ENCODE peak calls at places on chromosomes 7 and 10, in five cellular contexts. One of them, this sample, is unnamed. For H3K4me1, the result is how much of the 10 kb centered on the place peaks cover.

GRCh38 chr7:91288208-91288824 is 24.1 kb downstream of the FZD1 start:
- DNase-seq in IMR-90: no peak
- DNase-seq in effector memory CD4-positive, alpha-beta T cell: no peak
- DNase-seq in psoas muscle: peak
- DNase-seq in CD8-positive, alpha-beta memory T cell: no peak
- DNase-seq in this sample: peak

GRCh38 chr7:30931161-30931926 is 19.7 kb downstream of the AQP1 start:
- DNase-seq in IMR-90: no peak
- DNase-seq in psoas muscle: peak
- DNase-seq in CD8-positive, alpha-beta memory T cell: no peak
- DNase-seq in effector memory CD4-positive, alpha-beta T cell: no peak
- DNase-seq in this sample: no peak

GRCh38 chr7:145212050-145212449 is 376.2 kb upstream of the TPK1 start:
- DNase-seq in CD8-positive, alpha-beta memory T cell: no peak
- DNase-seq in effector memory CD4-positive, alpha-beta T cell: no peak
- DNase-seq in psoas muscle: no peak
- DNase-seq in IMR-90: no peak
- DNase-seq in this sample: no peak

GRCh38 chr7:875051-875450 is 1.3 kb upstream of the GET4 start:
- DNase-seq in effector memory CD4-positive, alpha-beta T cell: no peak
- DNase-seq in CD8-positive, alpha-beta memory T cell: no peak
- DNase-seq in IMR-90: no peak
- DNase-seq in psoas muscle: no peak
- DNase-seq in this sample: no peak

GRCh38 chr10:107544706-107545520 is 380.4 kb upstream of the SORCS1 start:
- DNase-seq in effector memory CD4-positive, alpha-beta T cell: no peak
- DNase-seq in CD8-positive, alpha-beta memory T cell: no peak
- DNase-seq in IMR-90: no peak
- DNase-seq in psoas muscle: no peak
- DNase-seq in this sample: no peak

GRCh38 chr7:27994639-27995038 is 186.0 kb downstream of the JAZF1 start:
- DNase-seq in psoas muscle: no peak
- DNase-seq in IMR-90: peak
- DNase-seq in CD8-positive, alpha-beta memory T cell: no peak
- DNase-seq in effector memory CD4-positive, alpha-beta T cell: no peak
- DNase-seq in this sample: no peak

GRCh38 chr10:71265618-71266146 is 53.3 kb downstream of the UNC5B start:
- DNase-seq in CD8-positive, alpha-beta memory T cell: no peak
- DNase-seq in effector memory CD4-positive, alpha-beta T cell: no peak
- DNase-seq in psoas muscle: no peak
- DNase-seq in IMR-90: no peak
- DNase-seq in this sample: no peak

GRCh38 chr10:72274730-72275350 is 1.1 kb downstream of the DDIT4 start:
- DNase-seq in CD8-positive, alpha-beta memory T cell: peak
- DNase-seq in psoas muscle: peak
- DNase-seq in IMR-90: peak
- DNase-seq in effector memory CD4-positive, alpha-beta T cell: peak
- DNase-seq in this sample: no peak

GRCh38 chr10:86258488-86258887 is 108.1 kb downstream of the GRID1 start:
- DNase-seq in effector memory CD4-positive, alpha-beta T cell: no peak
- DNase-seq in psoas muscle: no peak
- DNase-seq in IMR-90: peak
- DNase-seq in CD8-positive, alpha-beta memory T cell: no peak
- DNase-seq in this sample: no peak

GRCh38 chr7:97094531-97094930 is 23.0 kb upstream of the SDHAF3 start:
- DNase-seq in IMR-90: no peak
- DNase-seq in psoas muscle: no peak
- DNase-seq in effector memory CD4-positive, alpha-beta T cell: no peak
- DNase-seq in CD8-positive, alpha-beta memory T cell: no peak
- DNase-seq in this sample: no peak

GRCh38 chr7:81285142-81285871 is 366.5 kb upstream of the SEMA3C start:
- DNase-seq in IMR-90: peak
- DNase-seq in CD8-positive, alpha-beta memory T cell: no peak
- DNase-seq in effector memory CD4-positive, alpha-beta T cell: no peak
- DNase-seq in psoas muscle: no peak
- DNase-seq in this sample: no peak

GRCh38 chr10:35347088-35347487 is 10.8 kb downstream of the CCNY start:
- DNase-seq in IMR-90: no peak
- DNase-seq in CD8-positive, alpha-beta memory T cell: no peak
- DNase-seq in effector memory CD4-positive, alpha-beta T cell: no peak
- DNase-seq in psoas muscle: no peak
- DNase-seq in this sample: no peak

GRCh38 chr7:7861211-7861633 is 107.4 kb upstream of the GLCCI1 start:
- DNase-seq in IMR-90: peak
- DNase-seq in CD8-positive, alpha-beta memory T cell: no peak
- DNase-seq in psoas muscle: no peak
- DNase-seq in effector memory CD4-positive, alpha-beta T cell: no peak
- DNase-seq in this sample: no peak

GRCh38 chr7:98719396-98719795 is 102.3 kb downstream of the NPTX2 start:
- DNase-seq in CD8-positive, alpha-beta memory T cell: no peak
- DNase-seq in effector memory CD4-positive, alpha-beta T cell: no peak
- DNase-seq in IMR-90: no peak
- DNase-seq in psoas muscle: no peak
- DNase-seq in this sample: no peak

GRCh38 chr10:47098238-47098637 is 187.0 kb downstream of the PTPN20 start:
- DNase-seq in psoas muscle: no peak
- DNase-seq in effector memory CD4-positive, alpha-beta T cell: no peak
- DNase-seq in IMR-90: no peak
- DNase-seq in CD8-positive, alpha-beta memory T cell: no peak
- DNase-seq in this sample: no peak

GRCh38 chr7:68619476-68619875 is 978.8 kb upstream of the AUTS2 start:
- DNase-seq in CD8-positive, alpha-beta memory T cell: no peak
- DNase-seq in psoas muscle: no peak
- DNase-seq in IMR-90: no peak
- DNase-seq in effector memory CD4-positive, alpha-beta T cell: no peak
- DNase-seq in this sample: no peak

GRCh38 chr7:68622500-68622899 is 975.8 kb upstream of the AUTS2 start:
- DNase-seq in CD8-positive, alpha-beta memory T cell: no peak
- DNase-seq in IMR-90: no peak
- DNase-seq in effector memory CD4-positive, alpha-beta T cell: no peak
- DNase-seq in psoas muscle: no peak
- DNase-seq in this sample: no peak

GRCh38 chr7:68623030-68623429 is 975.2 kb upstream of the AUTS2 start:
- DNase-seq in CD8-positive, alpha-beta memory T cell: no peak
- DNase-seq in psoas muscle: no peak
- DNase-seq in effector memory CD4-positive, alpha-beta T cell: no peak
- DNase-seq in IMR-90: no peak
- DNase-seq in this sample: no peak
- H3K4me1 ChIP-seq in CD8-positive, alpha-beta memory T cell: under half
- H3K4me1 ChIP-seq in psoas muscle: under half
- H3K4me1 ChIP-seq in effector memory CD4-positive, alpha-beta T cell: under half
- H3K4me1 ChIP-seq in IMR-90: under half
- H3K4me1 ChIP-seq in this sample: under half

GRCh38 chr7:50251765-50252164 is 52.8 kb upstream of the IKZF1 start:
- DNase-seq in IMR-90: no peak
- DNase-seq in effector memory CD4-positive, alpha-beta T cell: no peak
- DNase-seq in CD8-positive, alpha-beta memory T cell: no peak
- DNase-seq in psoas muscle: no peak
- DNase-seq in this sample: no peak
- H3K4me1 ChIP-seq in IMR-90: under half
- H3K4me1 ChIP-seq in effector memory CD4-positive, alpha-beta T cell: under half
- H3K4me1 ChIP-seq in CD8-positive, alpha-beta memory T cell: under half
- H3K4me1 ChIP-seq in psoas muscle: under half
- H3K4me1 ChIP-seq in this sample: under half

GRCh38 chr7:131095346-131095745 is 232.3 kb upstream of the MKLN1 start:
- DNase-seq in psoas muscle: no peak
- DNase-seq in IMR-90: no peak
- DNase-seq in CD8-positive, alpha-beta memory T cell: no peak
- DNase-seq in effector memory CD4-positive, alpha-beta T cell: no peak
- DNase-seq in this sample: no peak
- H3K4me1 ChIP-seq in psoas muscle: half or more
- H3K4me1 ChIP-seq in IMR-90: under half
- H3K4me1 ChIP-seq in CD8-positive, alpha-beta memory T cell: half or more
- H3K4me1 ChIP-seq in effector memory CD4-positive, alpha-beta T cell: half or more
- H3K4me1 ChIP-seq in this sample: under half

GRCh38 chr10:125025341-125025740 is 83.4 kb downstream of the ZRANB1 start:
- DNase-seq in effector memory CD4-positive, alpha-beta T cell: no peak
- DNase-seq in CD8-positive, alpha-beta memory T cell: no peak
- DNase-seq in psoas muscle: no peak
- DNase-seq in IMR-90: peak
- DNase-seq in this sample: no peak

GRCh38 chr10:125026974-125027735 is 85.2 kb downstream of the ZRANB1 start:
- DNase-seq in effector memory CD4-positive, alpha-beta T cell: no peak
- DNase-seq in CD8-positive, alpha-beta memory T cell: no peak
- DNase-seq in IMR-90: no peak
- DNase-seq in psoas muscle: no peak
- DNase-seq in this sample: no peak

GRCh38 chr10:125027889-125028288 is 86.0 kb downstream of the ZRANB1 start:
- DNase-seq in psoas muscle: no peak
- DNase-seq in IMR-90: no peak
- DNase-seq in effector memory CD4-positive, alpha-beta T cell: no peak
- DNase-seq in CD8-positive, alpha-beta memory T cell: no peak
- DNase-seq in this sample: no peak

GRCh38 chr10:125024496-125025234 is 82.7 kb downstream of the ZRANB1 start:
- DNase-seq in IMR-90: no peak
- DNase-seq in effector memory CD4-positive, alpha-beta T cell: no peak
- DNase-seq in CD8-positive, alpha-beta memory T cell: no peak
- DNase-seq in psoas muscle: no peak
- DNase-seq in this sample: no peak

DNA sequence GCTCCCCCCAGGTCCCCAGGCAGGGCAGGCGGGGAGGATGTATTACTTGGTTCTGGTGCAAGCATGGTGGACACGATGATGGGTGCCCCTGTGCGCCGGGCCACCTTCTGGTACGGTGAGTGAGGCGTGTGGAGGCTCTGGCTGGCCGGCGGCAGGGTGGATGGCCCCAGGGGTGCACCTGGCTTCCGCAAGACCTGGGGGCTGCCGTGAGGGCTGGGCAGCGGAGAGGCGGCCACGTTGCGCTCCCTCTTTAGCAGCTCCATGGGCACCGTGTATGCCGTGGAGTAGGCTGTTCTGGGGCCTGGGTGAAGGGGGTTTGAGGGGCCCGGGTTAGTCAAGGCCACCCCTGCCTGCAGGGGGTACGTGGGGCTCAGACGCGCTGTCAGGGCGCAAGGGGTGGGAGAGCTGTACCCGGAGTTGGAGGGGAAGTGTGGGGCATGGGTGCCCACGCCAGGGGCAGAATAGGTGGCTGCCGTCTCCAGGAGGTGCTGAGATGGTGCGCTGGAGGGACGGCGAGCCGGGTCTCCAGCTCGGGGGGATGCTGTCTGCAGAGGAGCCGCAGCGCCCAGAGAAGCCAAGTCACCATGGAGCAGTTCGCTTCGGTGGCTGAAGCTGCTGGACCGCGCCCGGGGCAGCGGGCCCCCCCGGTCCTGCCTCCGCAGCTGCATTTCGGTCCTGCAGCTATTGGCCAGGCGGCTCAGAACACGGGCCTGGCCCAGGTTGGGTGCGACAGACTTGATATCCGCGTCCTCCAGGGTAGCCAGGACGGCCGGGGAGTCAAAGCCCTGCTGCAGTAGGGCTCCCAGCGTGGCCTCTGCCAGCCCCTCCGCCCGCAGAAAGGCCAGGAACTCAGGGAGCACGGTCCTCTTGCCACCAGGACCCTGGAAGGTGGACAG is 84.4 kb downstream of the ZRANB1 start:
- DNase-seq in effector memory CD4-positive, alpha-beta T cell: no peak
- DNase-seq in CD8-positive, alpha-beta memory T cell: no peak
- DNase-seq in psoas muscle: no peak
- DNase-seq in IMR-90: no peak
- DNase-seq in this sample: no peak
- H3K4me1 ChIP-seq in effector memory CD4-positive, alpha-beta T cell: under half
- H3K4me1 ChIP-seq in CD8-positive, alpha-beta memory T cell: under half
- H3K4me1 ChIP-seq in psoas muscle: half or more
- H3K4me1 ChIP-seq in IMR-90: under half
- H3K4me1 ChIP-seq in this sample: under half

GRCh38 chr10:69055241-69055640 is 32.7 kb upstream of the SRGN start:
- DNase-seq in psoas muscle: no peak
- DNase-seq in IMR-90: no peak
- DNase-seq in CD8-positive, alpha-beta memory T cell: no peak
- DNase-seq in effector memory CD4-positive, alpha-beta T cell: no peak
- DNase-seq in this sample: no peak
- H3K4me1 ChIP-seq in psoas muscle: under half
- H3K4me1 ChIP-seq in IMR-90: under half
- H3K4me1 ChIP-seq in CD8-positive, alpha-beta memory T cell: under half
- H3K4me1 ChIP-seq in effector memory CD4-positive, alpha-beta T cell: under half
- H3K4me1 ChIP-seq in this sample: under half

DNA sequence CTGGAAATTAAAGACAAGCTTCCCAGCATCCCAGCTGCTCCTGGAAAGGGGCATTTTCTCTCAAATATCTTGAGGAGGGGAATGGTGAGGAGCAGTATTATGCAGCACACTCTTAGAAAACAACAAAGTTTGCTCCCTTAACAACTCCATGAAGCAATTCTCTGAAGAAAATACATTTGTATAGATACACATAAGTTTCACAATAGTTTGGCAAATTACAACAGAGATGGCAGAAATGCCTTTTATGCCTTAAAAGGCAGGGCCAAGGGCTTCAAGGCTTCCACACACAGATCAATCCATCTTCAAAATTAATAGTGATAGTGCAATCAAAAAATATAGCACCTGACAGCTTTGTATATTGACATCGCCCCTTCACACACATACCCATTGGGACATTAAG is 12.2 kb downstream of the DGKI start:
- DNase-seq in psoas muscle: no peak
- DNase-seq in effector memory CD4-positive, alpha-beta T cell: no peak
- DNase-seq in IMR-90: no peak
- DNase-seq in CD8-positive, alpha-beta memory T cell: no peak
- DNase-seq in this sample: no peak
- H3K4me1 ChIP-seq in psoas muscle: under half
- H3K4me1 ChIP-seq in effector memory CD4-positive, alpha-beta T cell: under half
- H3K4me1 ChIP-seq in IMR-90: under half
- H3K4me1 ChIP-seq in CD8-positive, alpha-beta memory T cell: under half
- H3K4me1 ChIP-seq in this sample: under half

DNA sequence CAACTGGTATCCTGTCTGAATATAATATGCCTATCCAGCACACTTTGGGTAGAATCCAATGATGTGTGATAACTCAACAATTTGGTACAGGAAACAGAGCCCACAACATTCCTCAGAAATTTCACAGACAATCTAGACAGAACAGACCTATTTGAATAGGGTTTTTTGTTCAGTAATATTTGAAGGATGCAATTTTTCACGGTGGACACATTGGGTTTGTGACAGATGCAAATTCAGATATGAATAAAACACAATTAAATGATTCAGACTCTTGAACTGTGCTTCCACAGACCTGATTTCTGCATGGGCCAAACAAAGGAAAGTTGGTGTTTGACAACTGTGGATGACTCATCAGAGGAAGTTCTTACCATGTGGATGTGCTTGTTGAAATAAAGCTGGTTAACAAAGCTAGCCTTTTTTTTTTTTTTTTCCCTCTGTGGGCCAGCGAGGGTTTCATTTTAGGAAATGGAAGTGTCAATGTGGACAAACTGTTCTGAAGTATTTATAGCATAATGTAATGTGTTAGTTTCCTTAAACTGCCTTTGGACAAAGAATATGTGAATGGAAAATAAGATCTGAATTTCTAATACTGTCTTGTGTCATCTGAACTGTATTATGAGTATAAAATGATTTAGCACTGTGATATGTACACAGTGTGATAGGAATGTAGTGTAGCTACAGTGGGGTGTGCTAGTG is 43.2 kb upstream of the FAM133B start:
- DNase-seq in effector memory CD4-positive, alpha-beta T cell: no peak
- DNase-seq in psoas muscle: no peak
- DNase-seq in IMR-90: peak
- DNase-seq in CD8-positive, alpha-beta memory T cell: no peak
- DNase-seq in this sample: peak
- H3K4me1 ChIP-seq in effector memory CD4-positive, alpha-beta T cell: under half
- H3K4me1 ChIP-seq in psoas muscle: under half
- H3K4me1 ChIP-seq in IMR-90: under half
- H3K4me1 ChIP-seq in CD8-positive, alpha-beta memory T cell: under half
- H3K4me1 ChIP-seq in this sample: under half